ENCODE peak calls at places on chromosome 5, in five cellular contexts. Q, X, P, J and R are unnamed samples.

GRCh38 chr5:168879929-168880328 is 300.8 kb upstream of the PANK3 start:
- DNase-seq in Q (no peak), X (no peak), P (peak; percentile 44), J (peak; percentile 74), R (no peak)

GRCh38 chr5:35659556-35659955 is 41.9 kb downstream of the SPEF2 start:
- DNase-seq in Q (no peak), X (no peak), P (no peak), J (no peak), R (no peak)

GRCh38 chr5:603081-603998 is 8.8 kb upstream of the CEP72 start:
- DNase-seq in Q (no peak), X (peak; percentile 43), P (no peak), J (no peak), R (no peak)

GRCh38 chr5:40828690-40829661 is 6.0 kb downstream of the RPL37 start:
- DNase-seq in Q (no peak), X (no peak), P (no peak), J (no peak), R (no peak)

GRCh38 chr5:543351-543750 is 19.1 kb upstream of the SLC9A3 start:
- DNase-seq in Q (no peak), X (no peak), P (no peak), J (no peak), R (no peak)

GRCh38 chr5:52985306-52985705 is 3.8 kb upstream of the ITGA2 start:
- DNase-seq in Q (no peak), X (no peak), P (no peak), J (no peak), R (peak; percentile 15)

GRCh38 chr5:75603421-75603820 is 7.8 kb upstream of the ANKDD1B start:
- DNase-seq in Q (no peak), X (no peak), P (no peak), J (no peak), R (no peak)

GRCh38 chr5:53560028-53560427 is 411 bp upstream of the NDUFS4 start:
- DNase-seq in Q (no peak), X (no peak), P (no peak), J (peak; percentile 3), R (no peak)

GRCh38 chr5:31100781-31101180 is 92.7 kb upstream of the CDH6 start:
- DNase-seq in Q (no peak), X (no peak), P (no peak), J (no peak), R (no peak)

GRCh38 chr5:127088226-127088625 is 14.9 kb upstream of the C5orf63 start:
- DNase-seq in Q (no peak), X (no peak), P (no peak), J (no peak), R (peak; percentile 47)

GRCh38 chr5:156497816-156498215 is 170.9 kb downstream of the SGCD start:
- DNase-seq in Q (no peak), X (no peak), P (no peak), J (no peak), R (no peak)

GRCh38 chr5:107290780-107291398 is 379.8 kb downstream of the EFNA5 start:
- DNase-seq in Q (no peak), X (no peak), P (no peak), J (no peak), R (no peak)

GRCh38 chr5:171562822-171563221 is 143.4 kb downstream of the FGF18 start:
- DNase-seq in Q (no peak), X (no peak), P (no peak), J (no peak), R (no peak)

GRCh38 chr5:58459860-58460726 is at the start of gene PLK2:
- DNase-seq in Q (peak; percentile 93), X (peak; percentile 97), P (peak; percentile 92), J (no peak), R (peak; percentile 94)

GRCh38 chr5:110008131-110008530 is 318.4 kb downstream of the MAN2A1 start:
- DNase-seq in Q (no peak), X (no peak), P (no peak), J (no peak), R (no peak)

GRCh38 chr5:142861011-142861410 is 90.8 kb downstream of the ARHGAP26 start:
- DNase-seq in Q (no peak), X (no peak), P (no peak), J (no peak), R (no peak)

GRCh38 chr5:138275379-138275782 is 960 bp upstream of the GFRA3 start:
- DNase-seq in Q (no peak), X (no peak), P (no peak), J (no peak), R (peak; percentile 2)
- TF ChIP-seq CTCF in Q (no peak), X (no peak), P (no peak), J (no peak), R (no peak)

GRCh38 chr5:112604741-112605390 is 132.8 kb upstream of the APC start:
- DNase-seq in Q (no peak), X (no peak), P (peak; percentile 26), J (peak; percentile 69), R (peak; percentile 42)
- TF ChIP-seq CTCF in Q (no peak), X (no peak), P (peak; percentile 21), J (peak; percentile 80), R (peak; percentile 22)

GRCh38 chr5:131419877-131420276 is 156.0 kb downstream of the CDC42SE2 start:
- DNase-seq in Q (no peak), X (no peak), P (no peak), J (no peak), R (no peak)

GRCh38 chr5:131418846-131419245 is 155.0 kb downstream of the CDC42SE2 start:
- DNase-seq in Q (no peak), X (no peak), P (no peak), J (no peak), R (no peak)

GRCh38 chr5:131417240-131417869 is 153.5 kb downstream of the CDC42SE2 start:
- DNase-seq in Q (peak; percentile 76), X (peak; percentile 79), P (peak; percentile 46), J (peak; percentile 76), R (peak; percentile 86)

GRCh38 chr5:131426011-131426410 is 162.2 kb downstream of the CDC42SE2 start:
- DNase-seq in Q (no peak), X (no peak), P (no peak), J (no peak), R (no peak)

DNA sequence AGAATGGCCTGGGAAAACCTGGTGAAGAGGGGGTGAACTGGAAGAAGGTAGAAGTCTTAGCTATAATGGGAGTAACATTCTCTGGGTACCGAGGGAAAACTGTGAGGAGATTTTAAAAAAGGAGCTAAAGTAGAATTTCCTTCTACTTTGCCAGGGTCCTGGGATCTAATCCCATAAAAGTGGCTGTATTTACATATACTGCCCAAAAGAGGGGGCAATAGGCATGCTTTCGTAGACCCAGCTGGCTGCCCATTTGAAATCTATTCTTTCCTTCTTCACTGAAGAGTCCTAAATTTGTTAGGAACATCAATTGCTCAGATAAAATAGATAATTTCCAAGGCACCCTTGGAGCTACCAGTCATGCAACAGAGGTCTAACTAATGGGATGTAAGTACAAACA is 159.2 kb downstream of the CDC42SE2 start:
- DNase-seq in Q (peak; percentile 9), X (no peak), P (no peak), J (peak; percentile 17), R (no peak)
- TF ChIP-seq CTCF in Q (peak; percentile 60), X (no peak), P (peak; percentile 11), J (peak; percentile 72), R (peak; percentile 54)

GRCh38 chr5:23343121-23343520 is 164.3 kb upstream of the PRDM9 start:
- DNase-seq in Q (no peak), X (no peak), P (no peak), J (no peak), R (no peak)
- TF ChIP-seq CTCF in Q (no peak), X (no peak), P (no peak), J (no peak), R (no peak)

GRCh38 chr5:2207966-2208544 is 325.3 kb upstream of the IRX4 start:
- DNase-seq in Q (peak; percentile 70), X (no peak), P (no peak), J (no peak), R (no peak)
- TF ChIP-seq CTCF in Q (no peak), X (no peak), P (no peak), J (peak; percentile 15), R (no peak)

GRCh38 chr5:61306531-61307195 is 25.4 kb upstream of the ZSWIM6 start:
- DNase-seq in Q (no peak), X (no peak), P (peak; percentile 37), J (no peak), R (no peak)
- TF ChIP-seq CTCF in Q (no peak), X (no peak), P (no peak), J (no peak), R (no peak)